ENCODE peak calls at places on chromosomes 7 and 10, in seven cellular contexts. V is upper lobe of right lung, K is tibial artery, X is pancreas, S is right lobe of liver, W is spleen, H is endodermal cell. N is an unnamed sample.

GRCh38 chr10:107546986-107547385 is 382.5 kb upstream of the SORCS1 start:
- DNase-seq in V (no peak), K (no peak), X (no peak), S (no peak), W (no peak), H (no peak), N (no peak)

GRCh38 chr10:93893646-93894515 is at the start of gene SLC35G1:
- DNase-seq in V (peak; percentile 87), K (peak; percentile 72), X (peak; percentile 70), S (peak; percentile 80), W (peak; percentile 91), H (peak; percentile 92), N (peak; percentile 78)

GRCh38 chr7:26680616-26681015 is 183.8 kb downstream of the SKAP2 start:
- DNase-seq in V (no peak), K (no peak), X (no peak), S (no peak), W (no peak), H (no peak), N (no peak)

GRCh38 chr10:26455567-26456315 is 17.6 kb downstream of the APBB1IP start:
- DNase-seq in V (no peak), K (no peak), X (no peak), S (no peak), W (no peak), H (no peak), N (no peak)

GRCh38 chr7:114789942-114790341 is 132.0 kb upstream of the MDFIC start:
- DNase-seq in V (no peak), K (no peak), X (no peak), S (no peak), W (no peak), H (no peak), N (no peak)

GRCh38 chr10:19921300-19922140 is 105.3 kb downstream of the PLXDC2 start:
- DNase-seq in V (no peak), K (no peak), X (no peak), S (no peak), W (no peak), H (no peak), N (no peak)

GRCh38 chr7:101521430-101521925 is 107.6 kb downstream of the MYL10 start:
- DNase-seq in V (no peak), K (no peak), X (no peak), S (no peak), W (no peak), H (no peak), N (no peak)

GRCh38 chr7:27409776-27410175 is 167.2 kb downstream of the EVX1 start:
- DNase-seq in V (no peak), K (no peak), X (no peak), S (no peak), W (no peak), H (no peak), N (no peak)

GRCh38 chr7:36600869-36601530 is 123.3 kb downstream of the AOAH start:
- DNase-seq in V (no peak), K (no peak), X (peak; percentile 14), S (no peak), W (no peak), H (no peak), N (no peak)

GRCh38 chr7:151420144-151420543 is 10.3 kb upstream of the WDR86 start:
- DNase-seq in V (no peak), K (no peak), X (no peak), S (no peak), W (no peak), H (no peak), N (no peak)

GRCh38 chr7:105107458-105107857 is 93.5 kb downstream of the KMT2E start:
- DNase-seq in V (no peak), K (no peak), X (no peak), S (no peak), W (no peak), H (no peak), N (no peak)

GRCh38 chr7:159096736-159097581 is 47.7 kb downstream of the VIPR2 start:
- DNase-seq in V (peak; percentile 64), K (peak; percentile 93), X (no peak), S (peak; percentile 33), W (peak; percentile 65), H (peak; percentile 27), N (no peak)

GRCh38 chr10:100307716-100308115 is 21.2 kb upstream of the BLOC1S2 start:
- DNase-seq in V (no peak), K (no peak), X (no peak), S (no peak), W (no peak), H (no peak), N (no peak)

GRCh38 chr7:116173051-116174028 is 37.0 kb upstream of the TES start:
- DNase-seq in V (no peak), K (no peak), X (no peak), S (no peak), W (no peak), H (no peak), N (peak; percentile 57)

GRCh38 chr7:68078311-68078710 is 1081.7 kb downstream of the TYW1 start:
- DNase-seq in V (no peak), K (no peak), X (no peak), S (no peak), W (no peak), H (no peak), N (no peak)

GRCh38 chr7:25098096-25099046 is 26.7 kb downstream of the CYCS start:
- DNase-seq in V (no peak), K (no peak), X (peak; percentile 5), S (peak; percentile 55), W (peak; percentile 80), H (peak; percentile 81), N (no peak)

GRCh38 chr10:52955337-52955736 is 182.8 kb upstream of the MBL2 start:
- DNase-seq in V (no peak), K (no peak), X (no peak), S (no peak), W (peak; percentile 43), H (no peak), N (no peak)

GRCh38 chr10:14586901-14587300 is 187.8 kb downstream of the FAM107B start:
- DNase-seq in V (no peak), K (no peak), X (no peak), S (no peak), W (no peak), H (no peak), N (no peak)

GRCh38 chr10:49308881-49309280 is 9.9 kb downstream of the C10orf71 start:
- DNase-seq in V (peak; percentile 25), K (no peak), X (no peak), S (no peak), W (peak; percentile 19), H (no peak), N (no peak)

DNA sequence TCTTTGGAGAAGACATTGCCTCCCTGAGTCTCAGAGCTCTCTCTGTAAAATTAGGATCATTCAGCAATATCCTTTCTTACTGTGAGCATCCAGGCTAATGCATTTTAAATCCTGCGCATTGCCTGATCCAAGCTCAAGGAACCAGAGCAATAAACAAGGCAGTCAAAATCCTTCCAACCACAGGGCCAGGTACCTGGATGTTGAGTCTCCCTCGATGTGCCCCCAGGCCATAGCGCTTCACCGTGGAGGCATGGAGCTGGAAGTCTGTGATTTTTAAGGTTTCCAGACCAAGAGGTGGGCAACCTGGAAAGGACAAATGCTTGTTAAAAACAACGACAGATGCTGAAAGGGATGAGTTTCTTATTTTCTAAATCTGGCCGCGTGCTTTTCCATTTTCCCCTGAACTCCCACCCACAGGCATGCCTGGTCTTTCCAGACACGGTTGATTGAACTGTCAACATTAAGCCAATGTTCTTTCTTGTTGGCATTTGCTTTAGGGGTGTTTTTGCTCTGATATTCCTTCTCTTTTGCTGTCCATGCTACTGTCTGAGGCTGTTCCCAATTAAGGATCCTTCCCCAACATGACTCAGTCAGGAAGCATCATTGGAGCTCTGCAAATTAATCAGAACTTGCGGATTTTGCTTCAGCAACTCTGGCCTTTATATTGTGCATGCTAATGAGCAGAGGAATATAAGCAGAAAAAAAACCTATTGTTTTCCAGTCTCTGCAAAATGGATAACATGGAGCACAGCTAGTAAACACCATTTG is 29.0 kb downstream of the CPXM2 start:
- DNase-seq in V (no peak), K (no peak), X (no peak), S (no peak), W (no peak), H (no peak), N (no peak)
- H3K4me1 ChIP-seq in V (no peaks in the 10 kb centered on the region), K (no peaks in the 10 kb centered on the region), X (no peaks in the 10 kb centered on the region), S (no peaks in the 10 kb centered on the region), W (no peaks in the 10 kb centered on the region), H (no peaks in the 10 kb centered on the region), N (peaks cover 6% of the 10 kb centered on the region)

DNA sequence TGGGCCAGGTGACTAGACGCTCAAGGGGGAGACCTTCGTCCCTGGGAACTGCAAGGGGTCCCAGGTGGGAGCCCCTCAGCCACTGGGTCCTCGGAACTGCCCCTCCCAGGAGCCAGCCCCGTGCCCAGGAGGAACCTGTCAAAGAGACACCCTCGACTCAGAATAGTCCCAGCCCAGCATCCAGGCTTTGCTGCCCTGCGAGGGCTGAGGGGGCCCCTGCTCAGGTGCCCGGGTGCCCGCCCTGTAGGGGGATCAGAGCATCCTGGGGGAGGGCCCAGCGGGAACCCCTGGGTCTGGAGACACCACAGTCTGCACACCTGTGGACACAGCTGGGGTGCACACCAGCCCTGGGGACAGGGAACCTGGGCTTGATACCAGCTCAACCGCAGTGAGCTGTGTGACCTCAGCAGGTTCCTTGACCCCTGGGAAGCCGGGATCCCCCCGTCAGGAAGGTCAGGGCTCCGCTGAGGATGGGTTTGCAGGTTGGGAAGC is 394 bp downstream of the ELN start:
- DNase-seq in V (no peak), K (no peak), X (peak; percentile 37), S (no peak), W (no peak), H (no peak), N (peak; percentile 46)
- H3K4me3 ChIP-seq in V (peak overlapping the region; percentile 61), K (peak overlapping the region; percentile 80), X (peak overlapping the region; percentile 65), S (peak overlapping the region; percentile 18), W (peak overlapping the region; percentile 64), H (no peak overlapping the region), N (no peak overlapping the region)

GRCh38 chr10:12501851-12502525 is 152.6 kb downstream of the CAMK1D start:
- DNase-seq in V (peak; percentile 46), K (peak; percentile 56), X (peak; percentile 73), S (no peak), W (peak; percentile 64), H (peak; percentile 54), N (no peak)
- TF ChIP-seq CTCF in V (no peak), K (no peak), X (no peak), S (no peak), W (no peak), H (peak; percentile 52), N (no peak)

DNA sequence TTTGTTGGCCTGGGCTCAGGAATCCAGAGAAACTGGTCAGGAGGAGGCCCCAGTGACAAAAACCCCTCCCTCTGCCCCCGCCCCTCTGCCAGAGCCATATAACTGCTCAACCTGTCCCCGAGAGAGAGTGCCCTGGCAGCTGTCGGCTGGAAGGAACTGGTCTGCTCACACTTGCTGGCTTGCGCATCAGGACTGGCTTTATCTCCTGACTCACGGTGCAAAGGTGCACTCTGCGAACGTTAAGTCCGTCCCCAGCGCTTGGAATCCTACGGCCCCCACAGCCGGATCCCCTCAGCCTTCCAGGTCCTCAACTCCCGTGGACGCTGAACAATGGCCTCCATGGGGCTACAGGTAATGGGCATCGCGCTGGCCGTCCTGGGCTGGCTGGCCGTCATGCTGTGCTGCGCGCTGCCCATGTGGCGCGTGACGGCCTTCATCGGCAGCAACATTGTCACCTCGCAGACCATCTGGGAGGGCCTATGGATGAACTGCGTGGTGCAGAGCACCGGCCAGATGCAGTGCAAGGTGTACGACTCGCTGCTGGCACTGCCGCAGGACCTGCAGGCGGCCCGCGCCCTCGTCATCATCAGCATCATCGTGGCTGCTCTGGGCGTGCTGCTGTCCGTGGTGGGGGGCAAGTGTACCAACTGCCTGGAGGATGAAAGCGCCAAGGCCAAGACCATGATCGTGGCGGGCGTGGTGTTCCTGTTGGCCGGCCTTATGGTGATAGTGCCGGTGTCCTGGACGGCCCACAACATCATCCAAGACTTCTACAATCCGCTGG is at the start of gene CLDN4:
- DNase-seq in V (peak; percentile 92), K (no peak), X (peak; percentile 97), S (no peak), W (no peak), H (peak; percentile 94), N (peak; percentile 97)
- H3K4me1 ChIP-seq in V (peaks cover 10% of the 10 kb centered on the region), K (no peaks in the 10 kb centered on the region), X (peaks cover 38% of the 10 kb centered on the region), S (no peaks in the 10 kb centered on the region), W (peaks cover 16% of the 10 kb centered on the region), H (peaks cover 3% of the 10 kb centered on the region), N (peaks cover 28% of the 10 kb centered on the region)

GRCh38 chr10:80191589-80192270 is 13.6 kb downstream of the ANXA11 start:
- DNase-seq in V (no peak), K (no peak), X (peak; percentile 92), S (no peak), W (no peak), H (no peak), N (peak; percentile 85)
- H3K4me3 ChIP-seq in V (no peak overlapping the region), K (no peak overlapping the region), X (no peak overlapping the region), S (no peak overlapping the region), W (peak overlapping the region; percentile 0), H (no peak overlapping the region), N (no peak overlapping the region)